ENCODE peak calls at places on chromosomes 16 and 17, in five cellular contexts. N, E, K, Q and X are unnamed samples.

GRCh38 chr16:24035127-24035842 is 199.5 kb downstream of the PRKCB start:
- DNase-seq in N (no peak), E (no peak), K (no peak), Q (no peak), X (no peak)

GRCh38 chr17:35774499-35774898 is 13.8 kb downstream of the C17orf50 start:
- DNase-seq in N (peak; percentile 85), E (peak; percentile 65), K (no peak), Q (no peak), X (no peak)

GRCh38 chr16:53457670-53458069 is 23.4 kb downstream of the RBL2 start:
- DNase-seq in N (no peak), E (no peak), K (no peak), Q (peak; percentile 46), X (no peak)

GRCh38 chr17:40511667-40512221 is 10.3 kb upstream of the TNS4 start:
- DNase-seq in N (no peak), E (no peak), K (no peak), Q (no peak), X (no peak)

GRCh38 chr17:60888812-60889709 is 211.4 kb downstream of the BCAS3 start:
- DNase-seq in N (no peak), E (no peak), K (no peak), Q (no peak), X (no peak)

GRCh38 chr17:17837966-17838962 is 1.5 kb upstream of the SREBF1 start:
- DNase-seq in N (no peak), E (peak; percentile 75), K (peak; percentile 77), Q (no peak), X (no peak)

GRCh38 chr17:17057057-17057551 is 14.8 kb downstream of the MPRIP start:
- DNase-seq in N (no peak), E (no peak), K (no peak), Q (no peak), X (no peak)

GRCh38 chr17:44333371-44333770 is 8.7 kb upstream of the SLC25A39 start:
- DNase-seq in N (no peak), E (no peak), K (no peak), Q (no peak), X (no peak)

GRCh38 chr16:55971447-55971846 is 96.3 kb upstream of the CES5A start:
- DNase-seq in N (no peak), E (no peak), K (no peak), Q (no peak), X (no peak)

GRCh38 chr17:62705781-62706597 is 78.5 kb downstream of the MRC2 start:
- DNase-seq in N (no peak), E (no peak), K (no peak), Q (no peak), X (no peak)

GRCh38 chr17:37177234-37177633 is 198.6 kb upstream of the C17orf78 start:
- DNase-seq in N (no peak), E (no peak), K (no peak), Q (no peak), X (no peak)

GRCh38 chr17:6476061-6476833 is 32.0 kb downstream of the PIMREG start:
- DNase-seq in N (no peak), E (no peak), K (no peak), Q (no peak), X (no peak)

GRCh38 chr16:51129105-51129504 is 22.0 kb downstream of the SALL1 start:
- DNase-seq in N (no peak), E (no peak), K (no peak), Q (no peak), X (no peak)

GRCh38 chr17:43574896-43575525 is 28.9 kb upstream of the ETV4 start:
- DNase-seq in N (no peak), E (no peak), K (no peak), Q (no peak), X (no peak)

GRCh38 chr16:4409081-4409932 is 7.1 kb downstream of the CORO7 start:
- DNase-seq in N (peak; percentile 30), E (no peak), K (peak; percentile 35), Q (no peak), X (peak; percentile 49)

GRCh38 chr16:30565526-30565925 is 6.0 kb downstream of the ZNF688 start:
- DNase-seq in N (no peak), E (no peak), K (no peak), Q (no peak), X (no peak)

GRCh38 chr16:29852654-29853053 is 10.4 kb downstream of the CDIPT start:
- DNase-seq in N (no peak), E (no peak), K (no peak), Q (no peak), X (no peak)

GRCh38 chr16:84332975-84333684 is 35.2 kb upstream of the ATP2C2 start:
- DNase-seq in N (no peak), E (peak; percentile 81), K (no peak), Q (no peak), X (peak; percentile 13)

GRCh38 chr17:16322636-16323035 is 30.6 kb downstream of the CENPV start:
- DNase-seq in N (no peak), E (no peak), K (no peak), Q (no peak), X (no peak)

GRCh38 chr17:20053343-20053964 is 44.3 kb downstream of the SPECC1 start:
- DNase-seq in N (no peak), E (no peak), K (no peak), Q (no peak), X (no peak)

GRCh38 chr17:55005520-55005919 is 37.0 kb downstream of the STXBP4 start:
- DNase-seq in N (peak; percentile 20), E (no peak), K (no peak), Q (no peak), X (peak; percentile 13)

GRCh38 chr17:42670199-42670924 is 6.4 kb downstream of the PLEKHH3 start:
- DNase-seq in N (peak; percentile 58), E (no peak), K (no peak), Q (no peak), X (no peak)

GRCh38 chr17:35566955-35567354 is 6.3 kb upstream of the SLFN14 start:
- DNase-seq in N (no peak), E (no peak), K (no peak), Q (no peak), X (no peak)

GRCh38 chr17:31313982-31314787 is at the start of gene EVI2B:
- DNase-seq in N (no peak), E (no peak), K (no peak), Q (no peak), X (no peak)

GRCh38 chr16:84582958-84583516 is 34.8 kb downstream of the COTL1 start:
- DNase-seq in N (no peak), E (peak; percentile 43), K (peak; percentile 43), Q (no peak), X (no peak)

GRCh38 chr17:8994319-8994718 is 27.0 kb upstream of the NTN1 start:
- DNase-seq in N (peak; percentile 61), E (peak; percentile 72), K (no peak), Q (peak; percentile 23), X (peak; percentile 58)

GRCh38 chr16:306911-307370 is 24.0 kb downstream of the PDIA2 start:
- DNase-seq in N (no peak), E (no peak), K (no peak), Q (no peak), X (no peak)

GRCh38 chr16:49524578-49525315 is 151.1 kb downstream of the C16orf78 start:
- DNase-seq in N (peak; percentile 92), E (no peak), K (no peak), Q (no peak), X (no peak)

GRCh38 chr17:17808706-17809432 is 27.9 kb downstream of the SREBF1 start:
- DNase-seq in N (no peak), E (no peak), K (no peak), Q (no peak), X (no peak)

GRCh38 chr16:59880626-59881025 is 1146.5 kb upstream of the GOT2 start:
- DNase-seq in N (no peak), E (no peak), K (no peak), Q (no peak), X (no peak)

GRCh38 chr17:41551370-41551769 is 20.5 kb downstream of the KRT9 start:
- DNase-seq in N (no peak), E (no peak), K (no peak), Q (no peak), X (no peak)

GRCh38 chr16:67174706-67175231 is 4.4 kb downstream of the NOL3 start:
- DNase-seq in N (peak; percentile 46), E (no peak), K (no peak), Q (no peak), X (no peak)
- H3K27ac ChIP-seq in N (peak overlapping the region; percentile 50), E (peak overlapping the region; percentile 82), K (peak overlapping the region; percentile 84), Q (no peak overlapping the region), X (peak overlapping the region; percentile 82)

DNA sequence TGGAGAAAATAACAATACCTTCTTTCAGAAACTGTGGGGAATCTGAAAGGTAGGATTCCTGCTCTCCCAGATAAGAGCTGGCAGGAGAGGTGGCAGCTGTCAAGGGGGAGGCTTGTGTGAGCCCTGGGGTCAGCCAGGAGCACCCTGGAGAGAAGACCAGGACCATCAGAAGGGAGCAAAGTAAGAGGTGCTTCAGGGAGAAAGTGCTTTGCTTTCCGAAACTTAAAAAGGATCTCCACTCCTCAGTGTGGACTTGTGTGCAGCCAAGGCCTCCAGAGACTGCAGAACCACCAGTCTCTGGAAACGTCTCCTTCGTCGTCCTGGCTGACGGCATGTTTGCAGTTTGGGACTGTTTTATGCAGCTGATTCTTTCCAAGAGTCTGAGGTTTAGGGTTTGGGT is 13.7 kb upstream of the SOX9 start:
- DNase-seq in N (no peak), E (no peak), K (no peak), Q (no peak), X (no peak)
- H3K4me1 ChIP-seq in N (no peaks in the 10 kb centered on the region), E (peaks cover 3% of the 10 kb centered on the region), K (peaks cover 11% of the 10 kb centered on the region), Q (no peaks in the 10 kb centered on the region), X (peaks cover 3% of the 10 kb centered on the region)

DNA sequence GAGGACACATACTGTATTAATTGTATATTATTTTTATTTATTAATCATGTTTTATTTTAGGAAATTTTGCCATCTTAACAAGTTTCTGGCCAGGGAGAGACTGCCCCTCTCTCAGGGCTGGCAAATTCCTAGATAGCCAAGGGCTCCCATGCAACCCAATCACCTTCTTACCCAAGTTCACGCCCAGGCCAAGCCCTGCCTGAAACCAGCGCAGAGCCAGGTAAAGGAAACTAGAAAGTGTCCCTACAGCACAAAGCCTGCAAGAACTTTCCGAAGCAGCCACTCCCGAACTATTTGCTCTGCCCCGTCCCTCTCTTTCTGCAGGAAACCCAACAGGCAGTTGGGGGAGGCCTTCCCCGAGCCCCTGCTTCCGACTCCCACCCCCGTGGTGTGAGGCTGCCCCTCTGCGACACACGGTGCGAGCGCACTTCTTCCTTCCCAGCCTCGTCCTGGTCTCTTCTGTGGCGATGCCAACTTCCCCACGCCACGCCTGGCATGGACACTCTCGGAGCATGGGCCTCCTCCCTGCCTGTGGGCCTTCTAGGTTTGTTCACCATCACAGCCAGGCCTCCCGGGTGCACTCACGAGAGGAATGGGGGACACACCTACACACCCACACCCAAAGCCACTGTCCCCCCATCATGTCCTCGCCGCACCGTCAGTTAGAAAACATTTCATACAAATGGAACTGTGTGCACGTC is 100.4 kb downstream of the ZNF778 start:
- DNase-seq in N (no peak), E (no peak), K (no peak), Q (no peak), X (no peak)
- H3K27ac ChIP-seq in N (peak overlapping the region; percentile 7), E (no peak overlapping the region), K (peak overlapping the region; percentile 56), Q (no peak overlapping the region), X (no peak overlapping the region)

DNA sequence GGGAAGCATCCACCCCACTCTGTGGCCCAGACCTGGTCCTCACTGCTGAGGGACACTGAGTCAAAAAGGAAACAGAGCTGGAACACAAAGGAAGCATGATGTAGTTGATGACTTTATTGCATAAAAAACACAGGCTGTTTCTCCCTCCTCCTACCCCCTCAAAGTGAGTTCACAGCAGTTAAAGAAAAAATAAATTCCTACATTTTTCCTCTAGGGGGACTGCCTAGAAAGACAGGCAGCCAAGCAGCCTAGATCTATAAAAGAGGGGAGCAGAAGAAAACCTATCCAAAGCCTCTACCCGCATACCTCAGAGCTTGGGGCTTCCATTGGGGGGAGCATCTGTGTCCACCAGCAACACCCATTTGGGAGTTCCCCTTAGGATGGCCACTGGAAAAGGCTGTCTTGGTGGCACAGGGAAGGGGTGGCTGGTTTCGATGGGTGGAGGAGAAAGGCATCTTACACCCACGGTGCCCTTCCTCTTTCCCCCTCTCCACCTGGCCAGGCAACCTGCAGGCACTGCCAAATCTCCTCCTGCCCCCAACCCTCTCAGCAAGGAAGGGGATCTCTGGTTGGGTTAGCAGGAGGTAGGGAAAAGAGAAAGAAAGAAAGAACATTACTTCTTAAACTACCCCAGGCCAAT is 3.9 kb upstream of the SCRN2 start:
- DNase-seq in N (peak; percentile 68), E (no peak), K (peak; percentile 80), Q (no peak), X (no peak)
- H3K4me1 ChIP-seq in N (peaks cover 6% of the 10 kb centered on the region), E (peaks cover 8% of the 10 kb centered on the region), K (peaks cover 27% of the 10 kb centered on the region), Q (peaks cover 43% of the 10 kb centered on the region), X (peaks cover 45% of the 10 kb centered on the region)